ENCODE peak calls at places on chromosomes 7 and 10, in nine cellular contexts. W is BJ; C is activated T-helper 1 cell treated with anti-CD3 and anti-CD28 coated beads, Interleukin-2, amount 50 U/mL, for 16 hours; Q is endothelial cell; E is Caki2; L is NCI-H1105 treated with DMSO at 0.1 percent for 48 hours; O is astrocyte of the spinal cord; Z is activated naive CD4-positive, alpha-beta T cell; G is activated gamma-delta T cell treated with Interleukin-2 at 50 U/mL for 16 hours. H is an unnamed sample.

GRCh38 chr10:123390332-123390731 is 236.1 kb downstream of the BUB3 start:
- DNase-seq in W (no peak), C (no peak), Z (no peak), O (no peak), Q (no peak), G (no peak), E (no peak), L (no peak), H (no peak)

GRCh38 chr10:51196508-51197175 is 122.4 kb downstream of the PRKG1 start:
- DNase-seq in C (no peak), W (no peak), O (no peak), L (no peak), Q (no peak), Z (no peak), G (no peak), E (no peak), H (no peak)

GRCh38 chr10:3500408-3500856 is 284.6 kb downstream of the KLF6 start:
- DNase-seq in G (no peak), E (no peak), Z (no peak), Q (peak; percentile 21), O (peak; percentile 90), W (no peak), C (no peak), L (no peak), H (no peak)

GRCh38 chr7:128921866-128922440 is 11.4 kb upstream of the KCP start:
- DNase-seq in Z (no peak), E (no peak), G (no peak), L (no peak), C (no peak), W (no peak), Q (no peak), O (no peak), H (no peak)

GRCh38 chr7:66847879-66848810 is 72.9 kb upstream of the TMEM248 start:
- DNase-seq in E (no peak), Z (no peak), G (no peak), W (no peak), C (no peak), O (peak; percentile 68), Q (no peak), L (no peak), H (no peak)

GRCh38 chr7:636396-636795 is 90.1 kb upstream of the DNAAF5 start:
- DNase-seq in G (peak; percentile 57), L (peak; percentile 21), Q (peak; percentile 42), C (no peak), W (no peak), Z (no peak), O (no peak), E (peak; percentile 62), H (no peak)

GRCh38 chr7:77426521-77427051 is 10.4 kb upstream of the GSAP start:
- DNase-seq in E (no peak), G (no peak), L (no peak), Z (no peak), O (peak; percentile 53), Q (no peak), W (peak; percentile 14), C (no peak), H (no peak)

GRCh38 chr10:120735773-120736371 is 115.3 kb upstream of the WDR11 start:
- DNase-seq in Z (no peak), L (peak; percentile 3), O (peak; percentile 45), W (no peak), E (no peak), Q (no peak), G (no peak), C (no peak), H (peak; percentile 1)

GRCh38 chr7:34900891-34901493 is 136.3 kb downstream of the DPY19L1 start:
- DNase-seq in G (no peak), L (no peak), W (no peak), Q (no peak), C (no peak), Z (no peak), O (no peak), E (no peak), H (no peak)

H was measured in SK-N-MC.